ENCODE peak calls at places on chromosomes 4 and X, in ten cellular contexts. C is psoas muscle, U is brain microvascular endothelial cell, X is neural progenitor cell, W is ascending aorta, T is heart right ventricle, A is GM06990, L is mucosa of descending colon, P is AG04450, M is tibial nerve. K is an unnamed sample.

GRCh38 chr4:31045724-31046318 is 325.7 kb downstream of the PCDH7 start:
- DNase-seq in C (no peak), U (peak), X (no peak), W (no peak), T (no peak), A (no peak), L (peak), P (no peak), M (no peak), K (no peak)

GRCh38 chrX:9535101-9535500 is 70.2 kb downstream of the TBL1X start:
- DNase-seq in C (no peak), U (no peak), X (no peak), W (no peak), T (no peak), A (no peak), L (no peak), P (no peak), M (no peak), K (no peak)

GRCh38 chr4:10704050-10704810 is 19.7 kb upstream of the CLNK start:
- DNase-seq in C (no peak), U (no peak), X (no peak), W (no peak), T (no peak), A (no peak), L (no peak), P (no peak), M (no peak), K (no peak)

GRCh38 chrX:84078991-84079390 is 109.0 kb downstream of the RPS6KA6 start:
- DNase-seq in C (no peak), U (no peak), X (no peak), W (no peak), T (no peak), A (no peak), L (no peak), P (no peak), M (no peak), K (no peak)

GRCh38 chr4:163157157-163157556 is 9.5 kb downstream of the NAF1 start:
- DNase-seq in C (no peak), U (peak), X (no peak), W (no peak), T (no peak), A (no peak), L (no peak), P (peak), M (no peak), K (no peak)

GRCh38 chrX:39903937-39904336 is 193.8 kb downstream of the BCOR start:
- DNase-seq in C (no peak), U (no peak), X (no peak), W (no peak), T (no peak), A (no peak), L (no peak), P (no peak), M (no peak), K (no peak)

GRCh38 chr4:75623036-75623435 is 7.3 kb downstream of the CDKL2 start:
- DNase-seq in C (no peak), U (peak), X (no peak), W (no peak), T (no peak), A (no peak), L (no peak), P (no peak), M (no peak), K (no peak)

GRCh38 chr4:80071643-80072606 is 1.1 kb downstream of the ANTXR2 start:
- DNase-seq in C (peak), U (peak), X (peak), W (no peak), T (peak), A (peak), L (peak), P (no peak), M (peak), K (no peak)

GRCh38 chrX:22699591-22700091 is 300.1 kb upstream of the DDX53 start:
- DNase-seq in C (no peak), U (peak), X (no peak), W (no peak), T (no peak), A (no peak), L (no peak), P (peak), M (no peak), K (no peak)

GRCh38 chr4:54400802-54401201 is 171.7 kb downstream of the PDGFRA start:
- DNase-seq in C (no peak), U (peak), X (no peak), W (no peak), T (no peak), A (no peak), L (no peak), P (peak), M (no peak), K (no peak)

GRCh38 chr4:84146300-84146942 is 352.7 kb downstream of the NKX6-1 start:
- DNase-seq in C (no peak), U (no peak), X (no peak), W (no peak), T (no peak), A (peak), L (no peak), P (no peak), M (no peak), K (no peak)
- H3K4me3 ChIP-seq in C (no peak), U (no peak), X (no peak), W (no peak), T (no peak), A (no peak), L (no peak), P (no peak), M (no peak), K (no peak)

GRCh38 chr4:110586137-110586850 is 36.6 kb downstream of the PITX2 start:
- DNase-seq in C (no peak), U (peak), X (peak), W (no peak), T (no peak), A (no peak), L (no peak), P (peak), M (no peak), K (no peak)
- TF ChIP-seq CTCF in C (peak), U (peak), X (peak), W (no peak), T (peak), A (peak), L (no peak), P (peak), M (no peak), K (peak)

DNA sequence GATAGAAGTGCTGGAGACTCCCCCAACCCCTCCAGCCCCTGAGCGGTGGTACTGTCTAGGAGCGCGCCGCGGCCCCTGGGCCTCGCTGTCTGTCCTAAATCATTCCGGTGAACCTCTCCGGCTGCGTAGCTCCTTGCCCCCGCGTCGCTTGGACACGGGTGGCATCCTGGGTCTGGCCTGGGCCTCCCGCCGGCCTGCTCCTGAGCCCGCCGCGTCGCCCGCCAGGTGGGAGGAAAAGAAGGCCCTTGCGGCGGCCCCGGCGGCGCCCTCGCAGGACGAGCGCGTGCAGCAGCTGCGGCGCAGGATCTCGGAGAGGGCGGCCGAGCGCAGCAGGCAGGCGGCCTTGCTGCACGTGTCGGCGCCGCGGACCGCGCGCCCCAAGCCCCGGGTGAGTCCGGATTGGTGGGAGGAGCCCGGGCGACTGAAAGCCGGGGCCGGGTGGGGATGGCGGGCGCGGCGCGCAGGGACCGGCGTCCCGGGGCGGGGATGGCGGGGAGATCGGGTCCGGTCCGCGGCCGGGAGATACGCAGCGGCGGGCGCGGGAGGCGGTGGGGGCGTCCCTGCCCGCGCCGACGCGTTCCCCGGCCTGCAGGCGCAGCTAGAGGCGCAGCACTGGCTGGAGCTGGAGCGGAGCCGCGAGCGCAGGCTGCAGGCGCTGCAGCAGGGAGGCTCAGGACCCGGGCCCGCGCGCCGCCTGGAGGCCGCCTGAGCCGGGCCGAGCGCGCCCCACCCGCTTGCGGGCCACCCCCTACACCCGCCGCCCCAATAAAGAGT is 6.5 kb upstream of the RNF4 start:
- DNase-seq in C (peak), U (peak), X (peak), W (no peak), T (peak), A (peak), L (peak), P (peak), M (peak), K (no peak)
- H3K4me3 ChIP-seq in C (peak), U (peak), X (peak), W (peak), T (peak), A (peak), L (no peak), P (peak), M (peak), K (peak)

DNA sequence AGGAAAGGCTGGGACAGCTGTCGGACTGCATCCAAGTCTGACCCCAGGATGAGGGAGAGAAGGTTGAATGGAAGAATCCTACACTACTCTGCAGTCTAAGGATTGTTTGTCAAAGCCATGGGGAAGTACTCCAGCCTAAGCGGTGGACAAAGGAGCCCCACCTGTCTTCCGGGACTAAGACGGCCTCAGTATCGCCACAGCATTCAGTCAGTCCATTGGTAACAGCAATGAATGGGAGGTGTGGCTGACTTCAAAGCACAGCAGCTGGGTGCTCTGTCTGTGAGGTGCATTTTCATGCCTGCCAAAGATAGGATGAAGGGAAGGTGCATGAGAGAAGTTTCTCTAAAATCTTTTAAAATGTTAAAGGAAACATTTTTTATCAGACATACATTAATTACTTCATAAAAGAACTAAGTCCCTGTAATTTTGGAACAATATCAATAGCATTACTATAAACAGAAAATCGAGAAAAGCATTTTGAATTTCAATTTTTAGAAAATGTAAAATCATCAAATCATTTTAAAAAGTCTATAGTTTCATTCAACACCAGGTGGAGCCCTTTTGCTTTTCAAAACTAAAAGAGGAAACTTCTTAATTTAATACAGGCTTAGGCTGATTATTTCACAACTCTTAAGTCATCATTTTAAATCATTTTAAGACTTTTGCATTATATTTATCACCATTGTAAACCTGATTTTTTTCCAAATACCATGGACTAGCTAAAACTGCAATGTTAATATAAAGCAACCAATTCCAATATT is 27.6 kb upstream of the INTU start:
- DNase-seq in C (no peak), U (no peak), X (peak), W (no peak), T (no peak), A (no peak), L (peak), P (no peak), M (no peak), K (peak)
- TF ChIP-seq CTCF in C (peak), U (no peak), X (peak), W (peak), T (peak), A (peak), L (no peak), P (peak), M (peak), K (no peak)

DNA sequence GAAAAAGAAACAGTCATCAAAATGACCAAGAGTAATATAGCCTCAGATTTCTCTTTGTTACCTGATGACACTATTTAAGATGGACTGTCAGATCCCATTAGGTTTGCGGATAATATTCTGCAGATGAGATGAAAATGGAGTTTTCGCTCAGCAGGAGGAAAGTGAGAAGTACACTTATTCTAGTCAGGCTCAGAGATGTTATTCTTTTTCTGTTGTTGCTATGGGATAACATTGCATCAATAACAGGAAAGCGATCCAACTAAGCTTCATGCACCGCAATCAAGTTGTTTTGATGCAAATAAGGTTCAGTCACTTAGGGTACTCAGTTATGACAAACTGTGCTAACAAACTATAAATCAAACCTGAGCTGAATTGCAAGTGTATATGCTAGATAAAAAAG is 415.0 kb downstream of the CCSER1 start:
- DNase-seq in C (no peak), U (no peak), X (no peak), W (no peak), T (no peak), A (no peak), L (no peak), P (no peak), M (no peak), K (no peak)
- H3K4me3 ChIP-seq in C (no peak), U (no peak), X (no peak), W (no peak), T (no peak), A (no peak), L (no peak), P (no peak), M (no peak), K (no peak)

DNA sequence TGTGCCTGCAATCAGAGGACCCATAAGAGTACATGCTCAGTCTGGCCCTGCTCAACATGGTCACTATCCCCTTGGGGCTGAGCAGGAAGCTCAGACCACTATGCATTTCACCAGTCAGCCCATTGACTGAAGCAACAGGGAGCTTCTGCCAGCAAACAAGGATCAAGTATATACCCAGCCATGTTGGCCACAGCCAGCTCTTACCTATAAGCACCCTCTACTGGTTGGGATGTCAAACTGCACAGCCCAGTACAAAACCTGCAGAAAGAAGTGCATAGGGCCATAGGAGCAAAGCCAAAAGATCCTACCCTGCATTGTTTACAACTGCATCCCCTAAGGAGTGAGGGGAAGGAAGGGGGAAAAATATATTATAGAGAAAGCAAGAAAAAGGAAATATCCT is 214.4 kb upstream of the CPEB2 start:
- DNase-seq in C (no peak), U (no peak), X (no peak), W (no peak), T (no peak), A (no peak), L (peak), P (no peak), M (no peak), K (no peak)
- TF ChIP-seq CTCF in C (peak), U (peak), X (peak), W (no peak), T (no peak), A (peak), L (no peak), P (peak), M (peak), K (peak)

GRCh38 chr4:171024720-171025303 is 788.4 kb upstream of the GALNTL6 start:
- DNase-seq in C (no peak), U (no peak), X (no peak), W (no peak), T (no peak), A (no peak), L (no peak), P (no peak), M (no peak), K (no peak)
- H3K4me3 ChIP-seq in C (no peak), U (no peak), X (no peak), W (no peak), T (no peak), A (no peak), L (no peak), P (no peak), M (no peak), K (no peak)

DNA sequence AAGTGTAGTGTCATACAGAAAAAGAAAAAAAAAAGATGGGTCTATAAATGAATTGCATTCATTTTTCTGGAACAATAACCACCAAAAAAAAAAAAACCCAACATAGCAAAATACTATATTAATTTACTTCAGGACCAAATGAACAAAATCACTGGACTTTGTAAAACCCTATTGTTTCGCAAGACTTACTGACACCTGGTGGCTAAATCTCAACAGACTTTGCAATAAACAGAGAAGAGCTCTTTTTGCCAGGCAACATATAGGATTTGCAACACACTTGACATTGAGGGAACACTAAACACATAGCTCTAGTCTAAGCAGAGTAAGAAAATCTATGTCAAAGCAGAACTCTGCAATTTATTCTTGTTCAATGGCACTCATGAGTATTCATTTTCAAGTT is 990.2 kb downstream of the STPG2 start:
- DNase-seq in C (no peak), U (peak), X (peak), W (no peak), T (no peak), A (no peak), L (peak), P (no peak), M (no peak), K (no peak)
- TF ChIP-seq CTCF in C (no peak), U (peak), X (peak), W (no peak), T (peak), A (peak), L (no peak), P (no peak), M (no peak), K (no peak)